ENCODE peak calls at places on chromosomes 16 and 17, in six cellular contexts. F is activated naive CD8-positive, alpha-beta T cell treated with anti-CD3 and anti-CD28 coated beads, Interleukin-2, amount 50 U/mL, for 24 hours; U is NCI-H510A treated with DMSO at 0.1 percent for 48 hours; X is AG10803; J is HS-5; S is SW 1271. K is an unnamed sample.

GRCh38 chr17:82668631-82669099 is 20.4 kb upstream of the WDR45B start:
- DNase-seq in J (no peak), F (peak; percentile 39), X (peak; percentile 69), U (no peak), S (no peak), K (no peak)

GRCh38 chr16:69448470-69449193 is 24.2 kb downstream of the CYB5B start:
- DNase-seq in X (peak; percentile 90), S (no peak), F (no peak), U (no peak), J (no peak), K (peak; percentile 6)

GRCh38 chr17:81249233-81250040 is 10.3 kb downstream of the NDUFAF8 start:
- DNase-seq in S (no peak), U (no peak), J (no peak), F (no peak), X (no peak), K (no peak)

GRCh38 chr17:65749479-65749878 is 188.0 kb upstream of the AXIN2 start:
- DNase-seq in F (no peak), S (no peak), J (peak; percentile 23), X (peak; percentile 23), U (no peak), K (no peak)

GRCh38 chr17:9037741-9038140 is 16.4 kb downstream of the NTN1 start:
- DNase-seq in S (no peak), J (no peak), F (no peak), X (no peak), U (no peak), K (no peak)

GRCh38 chr16:12580809-12581208 is 222.9 kb downstream of the CPPED1 start:
- DNase-seq in J (no peak), U (no peak), X (no peak), S (no peak), F (no peak), K (no peak)

GRCh38 chr17:55224746-55225145 is 40.0 kb upstream of the HLF start:
- DNase-seq in J (no peak), F (no peak), U (no peak), X (no peak), S (no peak), K (no peak)

GRCh38 chr17:40777459-40777858 is 4.9 kb downstream of the KRT27 start:
- DNase-seq in F (no peak), U (no peak), X (no peak), S (no peak), J (no peak), K (no peak)

GRCh38 chr16:48617104-48617503 is 7.1 kb upstream of the N4BP1 start:
- DNase-seq in S (no peak), J (no peak), U (no peak), X (no peak), F (no peak), K (no peak)

GRCh38 chr17:41864498-41864836 is 756 bp downstream of the KLHL11 start:
- DNase-seq in X (no peak), S (no peak), J (no peak), F (no peak), U (peak; percentile 41), K (no peak)

GRCh38 chr16:54930034-54930938 is at the start of gene IRX5:
- DNase-seq in X (peak; percentile 99), S (peak; percentile 88), J (peak; percentile 81), U (peak; percentile 73), F (no peak), K (peak; percentile 91)

GRCh38 chr16:54285414-54286066 is 1.0 kb downstream of the IRX3 start:
- DNase-seq in J (no peak), U (no peak), F (no peak), X (peak; percentile 62), S (peak; percentile 9), K (peak; percentile 36)

GRCh38 chr16:73735018-73735417 is 561.6 kb upstream of the PSMD7 start:
- DNase-seq in S (peak; percentile 72), U (no peak), X (peak; percentile 26), F (no peak), J (peak; percentile 82), K (no peak)

GRCh38 chr16:57801098-57801855 is 1.0 kb downstream of the KIFC3 start:
- DNase-seq in S (peak; percentile 44), X (peak; percentile 74), F (no peak), J (no peak), U (no peak), K (no peak)